ENCODE peak calls at places on chromosomes 16 and 17, in nine cellular contexts. One of them, this sample, is unnamed.
A peak's percentile ranks its signal among the peaks of the same experiment; 100 is the strongest.

GRCh38 chr17:77546772-77547201 is 406.0 kb downstream of the SEC14L1 start:
- DNase-seq in fibroblast of lung: no peak
- DNase-seq in thoracic aorta: no peak
- DNase-seq in nephron progenitor cell: peak; percentile 43
- DNase-seq in tibial artery: no peak
- DNase-seq in CD4-positive, alpha-beta T cell: no peak
- DNase-seq in GM13976: no peak
- DNase-seq in adrenal gland: no peak
- DNase-seq in psoas muscle: no peak
- DNase-seq in this sample: no peak

GRCh38 chr16:67241008-67241900 is 6.0 kb downstream of the FHOD1 start:
- DNase-seq in fibroblast of lung: peak; percentile 74
- DNase-seq in thoracic aorta: no peak
- DNase-seq in nephron progenitor cell: no peak
- DNase-seq in tibial artery: peak; percentile 68
- DNase-seq in CD4-positive, alpha-beta T cell: no peak
- DNase-seq in GM13976: no peak
- DNase-seq in adrenal gland: peak; percentile 83
- DNase-seq in psoas muscle: peak; percentile 85
- DNase-seq in this sample: no peak

GRCh38 chr16:63530208-63530607 is 1494.0 kb upstream of the CDH8 start:
- DNase-seq in fibroblast of lung: no peak
- DNase-seq in thoracic aorta: no peak
- DNase-seq in nephron progenitor cell: no peak
- DNase-seq in tibial artery: no peak
- DNase-seq in CD4-positive, alpha-beta T cell: no peak
- DNase-seq in GM13976: no peak
- DNase-seq in adrenal gland: no peak
- DNase-seq in psoas muscle: no peak
- DNase-seq in this sample: no peak

GRCh38 chr16:85936761-85937343 is 37.9 kb downstream of the IRF8 start:
- DNase-seq in fibroblast of lung: no peak
- DNase-seq in thoracic aorta: no peak
- DNase-seq in nephron progenitor cell: no peak
- DNase-seq in tibial artery: no peak
- DNase-seq in CD4-positive, alpha-beta T cell: no peak
- DNase-seq in GM13976: no peak
- DNase-seq in adrenal gland: no peak
- DNase-seq in psoas muscle: no peak
- DNase-seq in this sample: no peak

GRCh38 chr17:15954222-15954621 is 9.3 kb downstream of the ADORA2B start:
- DNase-seq in fibroblast of lung: peak; percentile 86
- DNase-seq in thoracic aorta: no peak
- DNase-seq in nephron progenitor cell: no peak
- DNase-seq in tibial artery: no peak
- DNase-seq in CD4-positive, alpha-beta T cell: no peak
- DNase-seq in GM13976: no peak
- DNase-seq in adrenal gland: no peak
- DNase-seq in psoas muscle: no peak
- DNase-seq in this sample: no peak

GRCh38 chr17:60729854-60730253 is 52.2 kb downstream of the BCAS3 start:
- DNase-seq in fibroblast of lung: peak; percentile 20
- DNase-seq in thoracic aorta: no peak
- DNase-seq in nephron progenitor cell: no peak
- DNase-seq in tibial artery: no peak
- DNase-seq in CD4-positive, alpha-beta T cell: no peak
- DNase-seq in GM13976: no peak
- DNase-seq in adrenal gland: no peak
- DNase-seq in psoas muscle: no peak
- DNase-seq in this sample: no peak

GRCh38 chr17:48027322-48027981 is 10.1 kb downstream of the COPZ2 start:
- DNase-seq in fibroblast of lung: no peak
- DNase-seq in thoracic aorta: no peak
- DNase-seq in nephron progenitor cell: no peak
- DNase-seq in tibial artery: no peak
- DNase-seq in CD4-positive, alpha-beta T cell: no peak
- DNase-seq in GM13976: no peak
- DNase-seq in adrenal gland: no peak
- DNase-seq in psoas muscle: no peak
- DNase-seq in this sample: no peak

GRCh38 chr16:78249832-78250231 is 150.4 kb downstream of the WWOX start:
- DNase-seq in fibroblast of lung: no peak
- DNase-seq in thoracic aorta: no peak
- DNase-seq in nephron progenitor cell: no peak
- DNase-seq in tibial artery: no peak
- DNase-seq in CD4-positive, alpha-beta T cell: no peak
- DNase-seq in GM13976: no peak
- DNase-seq in adrenal gland: no peak
- DNase-seq in psoas muscle: no peak
- DNase-seq in this sample: no peak

GRCh38 chr16:67456383-67457140 is 24.4 kb downstream of the ATP6V0D1 start:
- DNase-seq in fibroblast of lung: peak; percentile 63
- DNase-seq in thoracic aorta: peak; percentile 41
- DNase-seq in nephron progenitor cell: no peak
- DNase-seq in tibial artery: peak; percentile 53
- DNase-seq in CD4-positive, alpha-beta T cell: no peak
- DNase-seq in GM13976: no peak
- DNase-seq in adrenal gland: peak; percentile 74
- DNase-seq in psoas muscle: peak; percentile 84
- DNase-seq in this sample: no peak

GRCh38 chr17:20992987-20993862 is 49.6 kb downstream of the USP22 start:
- DNase-seq in fibroblast of lung: peak; percentile 86
- DNase-seq in thoracic aorta: no peak
- DNase-seq in nephron progenitor cell: peak; percentile 78
- DNase-seq in tibial artery: peak; percentile 55
- DNase-seq in CD4-positive, alpha-beta T cell: peak; percentile 41
- DNase-seq in GM13976: peak; percentile 92
- DNase-seq in adrenal gland: peak; percentile 65
- DNase-seq in psoas muscle: peak; percentile 55
- DNase-seq in this sample: peak; percentile 78

GRCh38 chr17:20072692-20072992 is 63.5 kb downstream of the SPECC1 start:
- DNase-seq in fibroblast of lung: no peak
- DNase-seq in thoracic aorta: no peak
- DNase-seq in nephron progenitor cell: no peak
- DNase-seq in tibial artery: no peak
- DNase-seq in CD4-positive, alpha-beta T cell: no peak
- DNase-seq in GM13976: no peak
- DNase-seq in adrenal gland: no peak
- DNase-seq in psoas muscle: no peak
- DNase-seq in this sample: no peak

GRCh38 chr16:68644715-68645493 is at the start of gene CDH3:
- DNase-seq in fibroblast of lung: no peak
- DNase-seq in thoracic aorta: no peak
- DNase-seq in nephron progenitor cell: peak; percentile 60
- DNase-seq in tibial artery: no peak
- DNase-seq in CD4-positive, alpha-beta T cell: no peak
- DNase-seq in GM13976: peak; percentile 45
- DNase-seq in adrenal gland: no peak
- DNase-seq in psoas muscle: no peak
- DNase-seq in this sample: peak; percentile 85

GRCh38 chr16:48511071-48511540 is 98.9 kb downstream of the N4BP1 start:
- DNase-seq in fibroblast of lung: peak; percentile 67
- DNase-seq in thoracic aorta: no peak
- DNase-seq in nephron progenitor cell: no peak
- DNase-seq in tibial artery: no peak
- DNase-seq in CD4-positive, alpha-beta T cell: no peak
- DNase-seq in GM13976: no peak
- DNase-seq in adrenal gland: no peak
- DNase-seq in psoas muscle: no peak
- DNase-seq in this sample: no peak

GRCh38 chr17:60090412-60090811 is 11.7 kb upstream of the HEATR6 start:
- DNase-seq in fibroblast of lung: no peak
- DNase-seq in thoracic aorta: no peak
- DNase-seq in nephron progenitor cell: no peak
- DNase-seq in tibial artery: no peak
- DNase-seq in CD4-positive, alpha-beta T cell: no peak
- DNase-seq in GM13976: no peak
- DNase-seq in adrenal gland: no peak
- DNase-seq in psoas muscle: no peak
- DNase-seq in this sample: no peak

GRCh38 chr16:337975-338575 is 14.4 kb downstream of the AXIN1 start:
- DNase-seq in fibroblast of lung: no peak
- DNase-seq in thoracic aorta: no peak
- DNase-seq in nephron progenitor cell: no peak
- DNase-seq in tibial artery: no peak
- DNase-seq in CD4-positive, alpha-beta T cell: no peak
- DNase-seq in GM13976: no peak
- DNase-seq in adrenal gland: no peak
- DNase-seq in psoas muscle: no peak
- DNase-seq in this sample: no peak

GRCh38 chr17:28612936-28613872 is 781 bp downstream of the RSKR start:
- DNase-seq in fibroblast of lung: peak; percentile 38
- DNase-seq in thoracic aorta: no peak
- DNase-seq in nephron progenitor cell: peak; percentile 46
- DNase-seq in tibial artery: peak; percentile 30
- DNase-seq in CD4-positive, alpha-beta T cell: peak; percentile 23
- DNase-seq in GM13976: peak; percentile 54
- DNase-seq in adrenal gland: peak; percentile 40
- DNase-seq in psoas muscle: no peak
- DNase-seq in this sample: peak; percentile 31
- TF ChIP-seq CTCF in fibroblast of lung: peak; percentile 69
- TF ChIP-seq CTCF in thoracic aorta: peak; percentile 49
- TF ChIP-seq CTCF in nephron progenitor cell: peak; percentile 64
- TF ChIP-seq CTCF in tibial artery: peak; percentile 54
- TF ChIP-seq CTCF in CD4-positive, alpha-beta T cell: peak; percentile 86
- TF ChIP-seq CTCF in GM13976: peak; percentile 64
- TF ChIP-seq CTCF in adrenal gland: peak; percentile 57
- TF ChIP-seq CTCF in psoas muscle: peak; percentile 54
- TF ChIP-seq CTCF in this sample: peak; percentile 69

GRCh38 chr17:76366247-76366646 is 12.5 kb upstream of the PRPSAP1 start:
- DNase-seq in fibroblast of lung: no peak
- DNase-seq in thoracic aorta: no peak
- DNase-seq in nephron progenitor cell: no peak
- DNase-seq in tibial artery: no peak
- DNase-seq in CD4-positive, alpha-beta T cell: no peak
- DNase-seq in GM13976: no peak
- DNase-seq in adrenal gland: no peak
- DNase-seq in psoas muscle: no peak
- DNase-seq in this sample: no peak

GRCh38 chr17:76363107-76363801 is 9.5 kb upstream of the PRPSAP1 start:
- DNase-seq in fibroblast of lung: no peak
- DNase-seq in thoracic aorta: no peak
- DNase-seq in nephron progenitor cell: no peak
- DNase-seq in tibial artery: no peak
- DNase-seq in CD4-positive, alpha-beta T cell: no peak
- DNase-seq in GM13976: no peak
- DNase-seq in adrenal gland: no peak
- DNase-seq in psoas muscle: no peak
- DNase-seq in this sample: no peak

GRCh38 chr17:76367647-76368046 is 13.9 kb upstream of the PRPSAP1 start:
- DNase-seq in fibroblast of lung: no peak
- DNase-seq in thoracic aorta: no peak
- DNase-seq in nephron progenitor cell: no peak
- DNase-seq in tibial artery: no peak
- DNase-seq in CD4-positive, alpha-beta T cell: no peak
- DNase-seq in GM13976: no peak
- DNase-seq in adrenal gland: no peak
- DNase-seq in psoas muscle: no peak
- DNase-seq in this sample: no peak

GRCh38 chr17:76368545-76368944 is 14.8 kb upstream of the PRPSAP1 start:
- DNase-seq in fibroblast of lung: no peak
- DNase-seq in thoracic aorta: no peak
- DNase-seq in nephron progenitor cell: no peak
- DNase-seq in tibial artery: no peak
- DNase-seq in CD4-positive, alpha-beta T cell: no peak
- DNase-seq in GM13976: peak; percentile 57
- DNase-seq in adrenal gland: no peak
- DNase-seq in psoas muscle: no peak
- DNase-seq in this sample: no peak

GRCh38 chr17:76365256-76365903 is 11.7 kb upstream of the PRPSAP1 start:
- DNase-seq in fibroblast of lung: no peak
- DNase-seq in thoracic aorta: no peak
- DNase-seq in nephron progenitor cell: no peak
- DNase-seq in tibial artery: no peak
- DNase-seq in CD4-positive, alpha-beta T cell: no peak
- DNase-seq in GM13976: no peak
- DNase-seq in adrenal gland: peak; percentile 16
- DNase-seq in psoas muscle: no peak
- DNase-seq in this sample: no peak
- TF ChIP-seq CTCF in fibroblast of lung: no peak
- TF ChIP-seq CTCF in thoracic aorta: no peak
- TF ChIP-seq CTCF in nephron progenitor cell: no peak
- TF ChIP-seq CTCF in tibial artery: no peak
- TF ChIP-seq CTCF in CD4-positive, alpha-beta T cell: no peak
- TF ChIP-seq CTCF in GM13976: peak; percentile 50
- TF ChIP-seq CTCF in adrenal gland: peak; percentile 25
- TF ChIP-seq CTCF in psoas muscle: no peak
- TF ChIP-seq CTCF in this sample: peak; percentile 27

GRCh38 chr16:80433617-80434016 is 107.2 kb upstream of the DYNLRB2 start:
- DNase-seq in fibroblast of lung: no peak
- DNase-seq in thoracic aorta: no peak
- DNase-seq in nephron progenitor cell: no peak
- DNase-seq in tibial artery: no peak
- DNase-seq in CD4-positive, alpha-beta T cell: no peak
- DNase-seq in GM13976: no peak
- DNase-seq in adrenal gland: no peak
- DNase-seq in psoas muscle: no peak
- DNase-seq in this sample: no peak

GRCh38 chr16:80441935-80442334 is 98.9 kb upstream of the DYNLRB2 start:
- DNase-seq in fibroblast of lung: no peak
- DNase-seq in thoracic aorta: no peak
- DNase-seq in nephron progenitor cell: no peak
- DNase-seq in tibial artery: no peak
- DNase-seq in CD4-positive, alpha-beta T cell: no peak
- DNase-seq in GM13976: no peak
- DNase-seq in adrenal gland: no peak
- DNase-seq in psoas muscle: no peak
- DNase-seq in this sample: no peak

GRCh38 chr16:80440691-80441090 is 100.1 kb upstream of the DYNLRB2 start:
- DNase-seq in fibroblast of lung: no peak
- DNase-seq in thoracic aorta: no peak
- DNase-seq in nephron progenitor cell: no peak
- DNase-seq in tibial artery: no peak
- DNase-seq in CD4-positive, alpha-beta T cell: no peak
- DNase-seq in GM13976: no peak
- DNase-seq in adrenal gland: no peak
- DNase-seq in psoas muscle: no peak
- DNase-seq in this sample: no peak

GRCh38 chr16:80436510-80436909 is 104.3 kb upstream of the DYNLRB2 start:
- DNase-seq in fibroblast of lung: no peak
- DNase-seq in thoracic aorta: no peak
- DNase-seq in nephron progenitor cell: no peak
- DNase-seq in tibial artery: no peak
- DNase-seq in CD4-positive, alpha-beta T cell: no peak
- DNase-seq in GM13976: no peak
- DNase-seq in adrenal gland: no peak
- DNase-seq in psoas muscle: no peak
- DNase-seq in this sample: no peak

GRCh38 chr16:80437707-80438106 is 103.1 kb upstream of the DYNLRB2 start:
- DNase-seq in fibroblast of lung: no peak
- DNase-seq in thoracic aorta: no peak
- DNase-seq in nephron progenitor cell: peak; percentile 4
- DNase-seq in tibial artery: no peak
- DNase-seq in CD4-positive, alpha-beta T cell: no peak
- DNase-seq in GM13976: no peak
- DNase-seq in adrenal gland: no peak
- DNase-seq in psoas muscle: no peak
- DNase-seq in this sample: no peak
- TF ChIP-seq CTCF in fibroblast of lung: no peak
- TF ChIP-seq CTCF in thoracic aorta: no peak
- TF ChIP-seq CTCF in nephron progenitor cell: no peak
- TF ChIP-seq CTCF in tibial artery: no peak
- TF ChIP-seq CTCF in CD4-positive, alpha-beta T cell: no peak
- TF ChIP-seq CTCF in GM13976: no peak
- TF ChIP-seq CTCF in adrenal gland: no peak
- TF ChIP-seq CTCF in psoas muscle: no peak
- TF ChIP-seq CTCF in this sample: no peak

GRCh38 chr16:75224683-75225082 is 5.9 kb downstream of the CTRB1 start:
- DNase-seq in fibroblast of lung: no peak
- DNase-seq in thoracic aorta: no peak
- DNase-seq in nephron progenitor cell: no peak
- DNase-seq in tibial artery: no peak
- DNase-seq in CD4-positive, alpha-beta T cell: no peak
- DNase-seq in GM13976: no peak
- DNase-seq in adrenal gland: no peak
- DNase-seq in psoas muscle: no peak
- DNase-seq in this sample: no peak
- TF ChIP-seq CTCF in fibroblast of lung: no peak
- TF ChIP-seq CTCF in thoracic aorta: no peak
- TF ChIP-seq CTCF in nephron progenitor cell: no peak
- TF ChIP-seq CTCF in tibial artery: no peak
- TF ChIP-seq CTCF in CD4-positive, alpha-beta T cell: no peak
- TF ChIP-seq CTCF in GM13976: no peak
- TF ChIP-seq CTCF in adrenal gland: no peak
- TF ChIP-seq CTCF in psoas muscle: no peak
- TF ChIP-seq CTCF in this sample: no peak